ENCODE peak calls at places on chromosomes 12 and 14, in four cellular contexts. N is PC-3, C is aorta, L is SJSA1. H is an unnamed sample.

GRCh38 chr12:11553871-11554533 is 95.5 kb upstream of the ETV6 start:
- DNase-seq in N (peak; percentile 68), C (no peak), L (peak; percentile 48), H (no peak)

GRCh38 chr14:85516239-85517112 is 13.5 kb upstream of the FLRT2 start:
- DNase-seq in N (peak; percentile 24), C (no peak), L (peak; percentile 52), H (no peak)

GRCh38 chr12:3261782-3262359 is 184.7 kb downstream of the TSPAN9 start:
- DNase-seq in N (no peak), C (no peak), L (no peak), H (no peak)

GRCh38 chr12:132955094-132955932 is 793 bp downstream of the ZNF605 start:
- DNase-seq in N (peak; percentile 69), C (peak; percentile 85), L (no peak), H (no peak)

GRCh38 chr12:128323526-128323925 is 56.6 kb downstream of the TMEM132C start:
- DNase-seq in N (no peak), C (no peak), L (no peak), H (no peak)

GRCh38 chr12:14129601-14130178 is 148.3 kb upstream of the GRIN2B start:
- DNase-seq in N (no peak), C (no peak), L (no peak), H (no peak)

GRCh38 chr14:61997146-61997545 is 234.9 kb downstream of the SNAPC1 start:
- DNase-seq in N (peak; percentile 50), C (no peak), L (no peak), H (no peak)

GRCh38 chr14:95238674-95239313 is 80.9 kb downstream of the CLMN start:
- DNase-seq in N (no peak), C (no peak), L (no peak), H (no peak)

GRCh38 chr14:36583242-36584166 is 1.1 kb upstream of the NKX2-8 start:
- DNase-seq in N (no peak), C (no peak), L (no peak), H (no peak)

GRCh38 chr12:50059440-50060119 is 2.2 kb downstream of the ASIC1 start:
- DNase-seq in N (no peak), C (no peak), L (no peak), H (no peak)

GRCh38 chr12:124842073-124842749 is 21.5 kb downstream of the SCARB1 start:
- DNase-seq in N (no peak), C (no peak), L (no peak), H (no peak)

GRCh38 chr12:105574056-105574715 is 243.7 kb downstream of the C12orf75 start:
- DNase-seq in N (no peak), C (no peak), L (no peak), H (no peak)

GRCh38 chr12:38149395-38150073 is 167.0 kb upstream of the ALG10B start:
- DNase-seq in N (peak; percentile 95), C (no peak), L (peak; percentile 40), H (no peak)

GRCh38 chr14:51652168-51653095 is 722 bp downstream of the FRMD6 start:
- DNase-seq in N (peak; percentile 26), C (peak; percentile 90), L (peak; percentile 54), H (no peak)

GRCh38 chr14:102020058-102020971 is 55.9 kb downstream of the DYNC1H1 start:
- DNase-seq in N (peak; percentile 88), C (peak; percentile 47), L (no peak), H (no peak)

GRCh38 chr12:52947738-52948423 is 1.0 kb upstream of the KRT18 start:
- DNase-seq in N (no peak), C (no peak), L (no peak), H (no peak)

GRCh38 chr12:127539499-127539898 is 727.5 kb upstream of the TMEM132C start:
- DNase-seq in N (no peak), C (no peak), L (no peak), H (no peak)

GRCh38 chr14:23401331-23401730 is 6.7 kb downstream of the MYH6 start:
- DNase-seq in N (no peak), C (no peak), L (no peak), H (no peak)

GRCh38 chr14:75709207-75709812 is 48.3 kb downstream of the TTLL5 start:
- DNase-seq in N (peak; percentile 80), C (peak; percentile 82), L (peak; percentile 45), H (no peak)

GRCh38 chr14:105935384-105935783 is 409.0 kb downstream of the TMEM121 start:
- DNase-seq in N (no peak), C (no peak), L (no peak), H (no peak)

GRCh38 chr12:9364224-9365176 is 156.3 kb upstream of the PZP start:
- DNase-seq in N (peak; percentile 12), C (no peak), L (peak; percentile 26), H (no peak)

GRCh38 chr14:103711516-103712431 is 3.5 kb downstream of the XRCC3 start:
- DNase-seq in N (peak; percentile 56), C (peak; percentile 89), L (no peak), H (no peak)

GRCh38 chr14:24052656-24053547 is 1.1 kb downstream of the CARMIL3 start:
- DNase-seq in N (no peak), C (peak; percentile 68), L (no peak), H (no peak)

GRCh38 chr12:49403887-49404517 is 36.7 kb downstream of the SPATS2 start:
- DNase-seq in N (no peak), C (no peak), L (no peak), H (no peak)

GRCh38 chr12:86334071-86334470 is 77.9 kb upstream of the MGAT4C start:
- DNase-seq in N (no peak), C (no peak), L (no peak), H (no peak)

GRCh38 chr12:121775501-121775900 is 18.0 kb downstream of the RHOF start:
- DNase-seq in N (no peak), C (no peak), L (no peak), H (no peak)

GRCh38 chr14:56357478-56357877 is 222.1 kb upstream of the TMEM260 start:
- DNase-seq in N (no peak), C (no peak), L (no peak), H (no peak)

GRCh38 chr14:69711065-69711464 is 55.9 kb upstream of the SRSF5 start:
- DNase-seq in N (no peak), C (no peak), L (no peak), H (no peak)

DNA sequence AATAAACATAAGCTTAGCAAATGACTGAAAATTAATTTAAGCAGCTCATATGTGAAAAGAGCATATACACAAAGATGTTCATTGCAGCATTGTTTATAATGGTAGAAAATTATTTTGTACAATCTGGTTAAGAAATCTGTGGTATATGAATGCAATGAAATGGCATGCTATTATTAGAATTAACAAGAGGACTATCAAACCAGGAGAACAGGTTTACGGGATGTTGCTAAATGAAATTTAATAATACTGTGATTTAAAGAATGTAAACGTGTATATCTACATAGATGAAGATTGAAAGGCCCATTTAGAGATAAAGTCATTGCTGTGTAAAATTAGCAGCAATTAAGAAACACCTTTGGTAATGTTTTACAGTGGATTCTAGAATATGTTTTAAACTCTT is 70.5 kb downstream of the EID3 start:
- DNase-seq in N (peak; percentile 80), C (no peak), L (no peak), H (no peak)
- H3K4me1 ChIP-seq in N (peaks cover 72% of the 10 kb centered on the region), C (peaks cover 3% of the 10 kb centered on the region), L (peaks cover 40% of the 10 kb centered on the region), H (no peaks in the 10 kb centered on the region)

DNA sequence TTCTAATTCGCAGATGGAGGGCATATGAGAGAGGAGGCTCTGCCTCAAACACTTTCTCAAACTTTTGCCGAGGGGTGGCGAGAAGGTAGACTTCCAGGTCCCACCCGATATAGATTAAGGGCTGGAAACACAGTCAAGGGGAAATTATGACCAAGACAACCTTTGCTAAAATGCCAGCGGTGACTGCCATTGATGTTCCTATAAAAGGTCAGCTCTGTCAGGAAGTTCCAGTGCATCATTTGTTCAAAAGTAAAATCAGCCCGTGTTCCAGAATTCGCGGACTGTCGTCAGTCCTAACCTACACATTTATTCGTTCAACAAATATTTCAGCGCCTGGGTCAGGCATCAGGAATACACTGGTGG is 818 bp upstream of the PAPOLA start:
- DNase-seq in N (peak; percentile 14), C (no peak), L (no peak), H (no peak)
- H3K27me3 ChIP-seq in N (no peaks in the 10 kb centered on the region), C (no peaks in the 10 kb centered on the region), L (no peaks in the 10 kb centered on the region), H (no peaks in the 10 kb centered on the region)

GRCh38 chr12:95429172-95429510 is 44.8 kb upstream of the METAP2 start:
- DNase-seq in N (no peak), C (no peak), L (no peak), H (no peak)

GRCh38 chr12:95424271-95424994 is 49.5 kb upstream of the METAP2 start:
- DNase-seq in N (no peak), C (no peak), L (no peak), H (no peak)
- H3K27ac ChIP-seq in N (no peak overlapping the region), C (peak overlapping the region; percentile 62), L (no peak overlapping the region), H (no peak overlapping the region)

DNA sequence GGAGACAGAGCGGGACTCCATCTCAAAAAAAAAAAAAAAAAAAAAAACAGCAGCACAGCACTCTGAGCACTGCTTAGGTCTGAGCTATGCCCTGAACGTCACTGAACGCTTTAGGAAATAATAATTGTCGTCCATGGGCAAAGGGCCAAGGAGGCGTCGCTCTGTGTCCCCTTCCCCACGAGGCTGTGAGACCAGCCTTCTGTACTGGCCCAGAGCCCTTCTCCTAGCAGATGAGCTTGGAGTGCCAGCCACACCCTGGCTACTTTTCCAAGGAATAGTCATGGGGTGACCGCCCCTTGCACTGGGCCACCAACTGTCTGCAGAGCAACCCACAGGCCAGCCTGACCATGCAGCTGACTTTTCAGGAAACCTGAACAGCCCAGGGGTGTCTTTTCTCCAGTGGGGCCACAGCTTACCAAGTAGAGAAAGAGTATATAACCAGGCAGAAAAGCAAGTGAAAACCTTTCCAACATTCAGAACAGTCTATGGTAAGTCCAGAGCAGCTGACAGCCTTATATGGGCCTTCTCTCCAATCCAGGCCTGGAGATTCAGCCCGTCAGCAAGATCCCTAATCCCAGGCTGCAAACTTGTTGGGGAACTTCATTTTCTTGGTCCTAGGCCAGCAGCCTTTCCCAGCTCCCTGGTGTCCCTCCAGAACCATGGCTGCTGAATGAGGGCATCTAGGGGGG is 28.5 kb downstream of the CD9 start:
- DNase-seq in N (peak; percentile 52), C (no peak), L (no peak), H (no peak)
- H3K4me1 ChIP-seq in N (peaks cover 57% of the 10 kb centered on the region), C (peaks cover 10% of the 10 kb centered on the region), L (peaks cover 59% of the 10 kb centered on the region), H (peaks cover 94% of the 10 kb centered on the region)

GRCh38 chr14:28776482-28777266 is 10.1 kb downstream of the FOXG1 start:
- DNase-seq in N (no peak), C (no peak), L (no peak), H (no peak)

GRCh38 chr14:28778718-28779117 is 12.1 kb downstream of the FOXG1 start:
- DNase-seq in N (no peak), C (no peak), L (no peak), H (no peak)

GRCh38 chr14:28780843-28781503 is 14.4 kb downstream of the FOXG1 start:
- DNase-seq in N (peak; percentile 21), C (no peak), L (no peak), H (no peak)

GRCh38 chr14:28777773-28778606 is 11.4 kb downstream of the FOXG1 start:
- DNase-seq in N (no peak), C (no peak), L (no peak), H (no peak)

GRCh38 chr14:28779416-28779941 is 12.9 kb downstream of the FOXG1 start:
- DNase-seq in N (no peak), C (no peak), L (no peak), H (no peak)
- H3K27me3 ChIP-seq in N (peaks cover 96% of the 10 kb centered on the region), C (peaks cover 5% of the 10 kb centered on the region), L (peaks cover 68% of the 10 kb centered on the region), H (peaks cover 6% of the 10 kb centered on the region)

GRCh38 chr12:109446869-109447268 is 30.2 kb downstream of the KCTD10 start:
- DNase-seq in N (no peak), C (no peak), L (no peak), H (no peak)

GRCh38 chr12:109443794-109444193 is 33.3 kb downstream of the KCTD10 start:
- DNase-seq in N (no peak), C (no peak), L (no peak), H (no peak)

GRCh38 chr12:109447482-109447881 is 29.6 kb downstream of the KCTD10 start:
- DNase-seq in N (no peak), C (no peak), L (no peak), H (no peak)

GRCh38 chr12:109445224-109445623 is 31.9 kb downstream of the KCTD10 start:
- DNase-seq in N (peak; percentile 68), C (no peak), L (no peak), H (no peak)

GRCh38 chr12:109444263-109444662 is 32.8 kb downstream of the KCTD10 start:
- DNase-seq in N (no peak), C (no peak), L (no peak), H (no peak)
- H3K27ac ChIP-seq in N (peak overlapping the region; percentile 79), C (no peak overlapping the region), L (no peak overlapping the region), H (no peak overlapping the region)

H was measured in esophagus squamous epithelium.